ENCODE peak calls at places on chromosome 1, in six cellular contexts. One of them, this sample, is unnamed.

GRCh38 chr1:58818991-58819390 is 35.1 kb upstream of the JUN start:
- DNase-seq in CD8-positive, alpha-beta memory T cell: no peak
- DNase-seq in GM13977: no peak
- DNase-seq in substantia nigra: no peak
- DNase-seq in AG09309: no peak
- DNase-seq in right cardiac atrium: no peak
- DNase-seq in this sample: no peak

GRCh38 chr1:177744906-177745305 is 225.0 kb downstream of the SEC16B start:
- DNase-seq in CD8-positive, alpha-beta memory T cell: no peak
- DNase-seq in GM13977: no peak
- DNase-seq in substantia nigra: no peak
- DNase-seq in AG09309: no peak
- DNase-seq in right cardiac atrium: no peak
- DNase-seq in this sample: no peak

GRCh38 chr1:24894002-24894401 is 36.1 kb downstream of the RUNX3 start:
- DNase-seq in CD8-positive, alpha-beta memory T cell: no peak
- DNase-seq in GM13977: peak; percentile 44
- DNase-seq in substantia nigra: no peak
- DNase-seq in AG09309: no peak
- DNase-seq in right cardiac atrium: no peak
- DNase-seq in this sample: no peak

GRCh38 chr1:241356519-241357365 is at the start of gene RGS7:
- DNase-seq in CD8-positive, alpha-beta memory T cell: no peak
- DNase-seq in GM13977: peak; percentile 67
- DNase-seq in substantia nigra: peak; percentile 36
- DNase-seq in AG09309: no peak
- DNase-seq in right cardiac atrium: peak; percentile 38
- DNase-seq in this sample: peak; percentile 76

GRCh38 chr1:235077571-235078479 is 50.8 kb downstream of the TOMM20 start:
- DNase-seq in CD8-positive, alpha-beta memory T cell: no peak
- DNase-seq in GM13977: peak; percentile 64
- DNase-seq in substantia nigra: no peak
- DNase-seq in AG09309: no peak
- DNase-seq in right cardiac atrium: no peak
- DNase-seq in this sample: no peak

GRCh38 chr1:190320952-190321351 is 156.7 kb downstream of the BRINP3 start:
- DNase-seq in CD8-positive, alpha-beta memory T cell: no peak
- DNase-seq in GM13977: no peak
- DNase-seq in substantia nigra: no peak
- DNase-seq in AG09309: no peak
- DNase-seq in right cardiac atrium: no peak
- DNase-seq in this sample: no peak

GRCh38 chr1:57252597-57253306 is 171.1 kb downstream of the DAB1 start:
- DNase-seq in CD8-positive, alpha-beta memory T cell: no peak
- DNase-seq in GM13977: no peak
- DNase-seq in substantia nigra: no peak
- DNase-seq in AG09309: no peak
- DNase-seq in right cardiac atrium: no peak
- DNase-seq in this sample: no peak

GRCh38 chr1:53975861-53976260 is 29.7 kb downstream of the LRRC42 start:
- DNase-seq in CD8-positive, alpha-beta memory T cell: no peak
- DNase-seq in GM13977: no peak
- DNase-seq in substantia nigra: no peak
- DNase-seq in AG09309: no peak
- DNase-seq in right cardiac atrium: no peak
- DNase-seq in this sample: no peak

GRCh38 chr1:26387447-26387846 is 14.9 kb upstream of the ZNF683 start:
- DNase-seq in CD8-positive, alpha-beta memory T cell: no peak
- DNase-seq in GM13977: no peak
- DNase-seq in substantia nigra: no peak
- DNase-seq in AG09309: no peak
- DNase-seq in right cardiac atrium: no peak
- DNase-seq in this sample: no peak

GRCh38 chr1:150970818-150971582 is 3.6 kb downstream of the CERS2 start:
- DNase-seq in CD8-positive, alpha-beta memory T cell: no peak
- DNase-seq in GM13977: no peak
- DNase-seq in substantia nigra: no peak
- DNase-seq in AG09309: peak; percentile 16
- DNase-seq in right cardiac atrium: peak; percentile 84
- DNase-seq in this sample: no peak

GRCh38 chr1:193216920-193217319 is 30.5 kb upstream of the B3GALT2 start:
- DNase-seq in CD8-positive, alpha-beta memory T cell: no peak
- DNase-seq in GM13977: no peak
- DNase-seq in substantia nigra: no peak
- DNase-seq in AG09309: no peak
- DNase-seq in right cardiac atrium: peak; percentile 30
- DNase-seq in this sample: no peak

This sample was measured in MM.1S.